ENCODE peak calls at places on chromosomes 11 and 22, in ten cellular contexts. K is mucosa of descending colon; J is NCI-H82; N is stimulated activated CD8-positive, alpha-beta memory T cell treated with anti-CD3 and anti-CD28 coated beads, Interleukin-15, amount 100 ng/mL, for 24 hours; M is T-cell; H is glutamatergic neuron; P is activated T-helper 1 cell treated with anti-CD3 and anti-CD28 coated beads, Interleukin-12 subunit alpha, Interleukin-12 subunit beta, Interleukin-2, Interleukin-4 antibody, amounts not matched to agents 30 ng/mL and 10 ng/mL and 1 ng/mL, durations not matched to agents 14 hours and 24 hours and 36 hours; E is T-helper 2 cell; F is PC-3; U is neuronal stem cell. L is an unnamed sample.

GRCh38 chr11:112132737-112133136 is 31.2 kb downstream of the IL18 start:
- DNase-seq in N (no peak), P (no peak), U (no peak), M (no peak), H (no peak), E (no peak), F (no peak), J (no peak), K (no peak), L (no peak)

GRCh38 chr11:131495417-131495816 is 125.0 kb downstream of the NTM start:
- DNase-seq in J (no peak), F (no peak), N (no peak), K (no peak), P (no peak), H (no peak), U (no peak), M (no peak), E (no peak), L (no peak)

GRCh38 chr11:72576661-72577060 is 97.6 kb downstream of the PDE2A start:
- DNase-seq in U (no peak), K (no peak), M (no peak), E (no peak), N (no peak), P (no peak), F (no peak), H (no peak), J (no peak), L (no peak)

GRCh38 chr22:38871360-38872171 is 450 bp downstream of the CBX6 start:
- DNase-seq in F (no peak), E (peak), M (peak), H (peak), J (no peak), K (peak), P (peak), U (no peak), N (no peak), L (peak)

GRCh38 chr11:118895093-118896039 is 11.7 kb downstream of the CXCR5 start:
- DNase-seq in H (no peak), N (no peak), F (no peak), E (peak), K (peak), U (no peak), J (no peak), P (peak), M (peak), L (peak)

GRCh38 chr11:97498891-97499290 is 1109.1 kb downstream of the JRKL start:
- DNase-seq in P (no peak), F (no peak), U (no peak), N (no peak), H (no peak), E (no peak), M (no peak), J (no peak), K (no peak), L (peak)

GRCh38 chr11:2828585-2829330 is 56.8 kb downstream of the CDKN1C start:
- DNase-seq in U (no peak), H (peak), P (no peak), K (no peak), N (no peak), F (no peak), E (no peak), J (no peak), M (no peak), L (no peak)

GRCh38 chr22:38706101-38706884 is 549 bp downstream of the GTPBP1 start:
- DNase-seq in K (peak), E (peak), H (peak), P (peak), J (peak), N (no peak), F (no peak), M (peak), U (no peak), L (peak)

GRCh38 chr22:38700271-38700788 is 413 bp downstream of the JOSD1 start:
- DNase-seq in E (no peak), K (peak), N (no peak), F (peak), P (no peak), J (peak), M (no peak), H (no peak), U (no peak), L (peak)

GRCh38 chr11:45739866-45740265 is 65.1 kb upstream of the SLC35C1 start:
- DNase-seq in E (no peak), N (no peak), K (no peak), U (no peak), M (no peak), H (no peak), J (no peak), P (no peak), F (no peak), L (no peak)

GRCh38 chr11:88604255-88604654 is 266.7 kb upstream of the CTSC start:
- DNase-seq in E (no peak), K (no peak), N (no peak), P (no peak), M (no peak), J (no peak), F (peak), H (no peak), U (no peak), L (no peak)

GRCh38 chr22:23240639-23241389 is 60.5 kb downstream of the BCR start:
- DNase-seq in F (peak), P (no peak), J (peak), H (no peak), E (no peak), M (no peak), K (peak), U (no peak), N (no peak), L (peak)

GRCh38 chr22:28955817-28956216 is 72.4 kb downstream of the ZNRF3 start:
- DNase-seq in P (peak), M (peak), H (no peak), N (peak), F (no peak), U (no peak), K (peak), J (no peak), E (peak), L (no peak)

GRCh38 chr11:21133722-21134121 is 464.3 kb downstream of the NELL1 start:
- DNase-seq in E (no peak), U (no peak), H (no peak), P (no peak), K (no peak), M (no peak), N (no peak), J (no peak), F (no peak), L (no peak)

GRCh38 chr22:45201678-45202332 is 38.1 kb downstream of the NUP50 start:
- DNase-seq in K (no peak), H (no peak), N (no peak), J (no peak), M (no peak), U (no peak), F (peak), E (no peak), P (no peak), L (peak)

GRCh38 chr11:16082532-16083055 is 273.8 kb downstream of the SOX6 start:
- DNase-seq in J (no peak), E (no peak), H (no peak), K (no peak), N (no peak), P (no peak), M (no peak), F (no peak), U (no peak), L (peak)

GRCh38 chr11:128848815-128849455 is 18.2 kb downstream of the KCNJ1 start:
- DNase-seq in J (peak), M (peak), E (peak), H (peak), P (peak), N (peak), U (peak), K (peak), F (peak), L (peak)

GRCh38 chr11:117199061-117199915 is at the start of gene TAGLN:
- DNase-seq in U (peak), M (no peak), F (peak), P (no peak), E (no peak), H (no peak), N (no peak), J (no peak), K (peak), L (no peak)